ENCODE peak calls at places on chromosome 2, in eight cellular contexts. One of them, this sample, is unnamed.
A peak's percentile ranks its signal among the peaks of the same experiment; 100 is the strongest.

GRCh38 chr2:11738589-11739436 is 7.6 kb upstream of the LPIN1 start:
- DNase-seq in fibroblast of the aortic adventitia: peak; percentile 93
- DNase-seq in BJ: peak; percentile 62
- DNase-seq in right cardiac atrium: peak; percentile 86
- DNase-seq in upper lobe of right lung: peak; percentile 83
- DNase-seq in dorsolateral prefrontal cortex: no peak
- DNase-seq in MG63: peak; percentile 100
- DNase-seq in lower lobe of right lung: peak; percentile 75
- DNase-seq in this sample: peak; percentile 69

GRCh38 chr2:1648241-1649102 is 95.8 kb downstream of the PXDN start:
- DNase-seq in fibroblast of the aortic adventitia: no peak
- DNase-seq in BJ: no peak
- DNase-seq in right cardiac atrium: no peak
- DNase-seq in upper lobe of right lung: no peak
- DNase-seq in dorsolateral prefrontal cortex: no peak
- DNase-seq in MG63: no peak
- DNase-seq in lower lobe of right lung: no peak
- DNase-seq in this sample: no peak

GRCh38 chr2:11515441-11516071 is 18.3 kb upstream of the GREB1 start:
- DNase-seq in fibroblast of the aortic adventitia: no peak
- DNase-seq in BJ: no peak
- DNase-seq in right cardiac atrium: no peak
- DNase-seq in upper lobe of right lung: no peak
- DNase-seq in dorsolateral prefrontal cortex: no peak
- DNase-seq in MG63: no peak
- DNase-seq in lower lobe of right lung: no peak
- DNase-seq in this sample: no peak

GRCh38 chr2:138244400-138245001 is 257.1 kb upstream of the SPOPL start:
- DNase-seq in fibroblast of the aortic adventitia: peak; percentile 52
- DNase-seq in BJ: no peak
- DNase-seq in right cardiac atrium: peak; percentile 58
- DNase-seq in upper lobe of right lung: no peak
- DNase-seq in dorsolateral prefrontal cortex: no peak
- DNase-seq in MG63: peak; percentile 9
- DNase-seq in lower lobe of right lung: no peak
- DNase-seq in this sample: no peak

GRCh38 chr2:237617305-237617982 is 9.9 kb upstream of the LRRFIP1 start:
- DNase-seq in fibroblast of the aortic adventitia: no peak
- DNase-seq in BJ: no peak
- DNase-seq in right cardiac atrium: no peak
- DNase-seq in upper lobe of right lung: peak; percentile 26
- DNase-seq in dorsolateral prefrontal cortex: no peak
- DNase-seq in MG63: no peak
- DNase-seq in lower lobe of right lung: no peak
- DNase-seq in this sample: no peak

GRCh38 chr2:96507957-96508520 is 2.9 kb upstream of the NEURL3 start:
- DNase-seq in fibroblast of the aortic adventitia: peak; percentile 41
- DNase-seq in BJ: no peak
- DNase-seq in right cardiac atrium: peak; percentile 94
- DNase-seq in upper lobe of right lung: peak; percentile 89
- DNase-seq in dorsolateral prefrontal cortex: peak; percentile 60
- DNase-seq in MG63: peak; percentile 57
- DNase-seq in lower lobe of right lung: peak; percentile 87
- DNase-seq in this sample: no peak

GRCh38 chr2:84297155-84297554 is 161.9 kb downstream of the SUCLG1 start:
- DNase-seq in fibroblast of the aortic adventitia: no peak
- DNase-seq in BJ: no peak
- DNase-seq in right cardiac atrium: no peak
- DNase-seq in upper lobe of right lung: no peak
- DNase-seq in dorsolateral prefrontal cortex: no peak
- DNase-seq in MG63: peak; percentile 22
- DNase-seq in lower lobe of right lung: no peak
- DNase-seq in this sample: no peak

GRCh38 chr2:150234787-150235512 is 252.5 kb downstream of the RND3 start:
- DNase-seq in fibroblast of the aortic adventitia: peak; percentile 93
- DNase-seq in BJ: peak; percentile 85
- DNase-seq in right cardiac atrium: no peak
- DNase-seq in upper lobe of right lung: no peak
- DNase-seq in dorsolateral prefrontal cortex: no peak
- DNase-seq in MG63: peak; percentile 61
- DNase-seq in lower lobe of right lung: no peak
- DNase-seq in this sample: peak; percentile 60

GRCh38 chr2:45821558-45822271 is 170.2 kb downstream of the PRKCE start:
- DNase-seq in fibroblast of the aortic adventitia: peak; percentile 67
- DNase-seq in BJ: no peak
- DNase-seq in right cardiac atrium: peak; percentile 77
- DNase-seq in upper lobe of right lung: peak; percentile 87
- DNase-seq in dorsolateral prefrontal cortex: no peak
- DNase-seq in MG63: no peak
- DNase-seq in lower lobe of right lung: peak; percentile 83
- DNase-seq in this sample: peak; percentile 75

GRCh38 chr2:121722479-121722878 is 14.2 kb downstream of the NIFK start:
- DNase-seq in fibroblast of the aortic adventitia: peak; percentile 62
- DNase-seq in BJ: peak; percentile 47
- DNase-seq in right cardiac atrium: no peak
- DNase-seq in upper lobe of right lung: no peak
- DNase-seq in dorsolateral prefrontal cortex: peak; percentile 14
- DNase-seq in MG63: peak; percentile 58
- DNase-seq in lower lobe of right lung: no peak
- DNase-seq in this sample: peak; percentile 48

GRCh38 chr2:188598551-188598950 is 306.9 kb downstream of the GULP1 start:
- DNase-seq in fibroblast of the aortic adventitia: peak; percentile 54
- DNase-seq in BJ: no peak
- DNase-seq in right cardiac atrium: no peak
- DNase-seq in upper lobe of right lung: no peak
- DNase-seq in dorsolateral prefrontal cortex: no peak
- DNase-seq in MG63: no peak
- DNase-seq in lower lobe of right lung: no peak
- DNase-seq in this sample: peak; percentile 18

GRCh38 chr2:69973335-69973735 is 11.9 kb upstream of the ASPRV1 start:
- DNase-seq in fibroblast of the aortic adventitia: peak; percentile 84
- DNase-seq in BJ: peak; percentile 58
- DNase-seq in right cardiac atrium: no peak
- DNase-seq in upper lobe of right lung: no peak
- DNase-seq in dorsolateral prefrontal cortex: no peak
- DNase-seq in MG63: peak; percentile 27
- DNase-seq in lower lobe of right lung: peak; percentile 10
- DNase-seq in this sample: no peak

GRCh38 chr2:195559431-195559914 is 97.6 kb upstream of the SLC39A10 start:
- DNase-seq in fibroblast of the aortic adventitia: peak; percentile 97
- DNase-seq in BJ: peak; percentile 77
- DNase-seq in right cardiac atrium: no peak
- DNase-seq in upper lobe of right lung: no peak
- DNase-seq in dorsolateral prefrontal cortex: no peak
- DNase-seq in MG63: peak; percentile 52
- DNase-seq in lower lobe of right lung: no peak
- DNase-seq in this sample: peak; percentile 74

GRCh38 chr2:25362564-25363145 is 20.9 kb upstream of the DNMT3A start:
- DNase-seq in fibroblast of the aortic adventitia: no peak
- DNase-seq in BJ: no peak
- DNase-seq in right cardiac atrium: peak; percentile 74
- DNase-seq in upper lobe of right lung: no peak
- DNase-seq in dorsolateral prefrontal cortex: no peak
- DNase-seq in MG63: no peak
- DNase-seq in lower lobe of right lung: peak; percentile 75
- DNase-seq in this sample: no peak

GRCh38 chr2:158214431-158214830 is 112.8 kb downstream of the UPP2 start:
- DNase-seq in fibroblast of the aortic adventitia: no peak
- DNase-seq in BJ: no peak
- DNase-seq in right cardiac atrium: no peak
- DNase-seq in upper lobe of right lung: no peak
- DNase-seq in dorsolateral prefrontal cortex: no peak
- DNase-seq in MG63: no peak
- DNase-seq in lower lobe of right lung: no peak
- DNase-seq in this sample: peak; percentile 25

GRCh38 chr2:234949762-234950434 is 1.9 kb upstream of the SH3BP4 start:
- DNase-seq in fibroblast of the aortic adventitia: peak; percentile 95
- DNase-seq in BJ: peak; percentile 98
- DNase-seq in right cardiac atrium: no peak
- DNase-seq in upper lobe of right lung: no peak
- DNase-seq in dorsolateral prefrontal cortex: no peak
- DNase-seq in MG63: peak; percentile 69
- DNase-seq in lower lobe of right lung: no peak
- DNase-seq in this sample: peak; percentile 98

GRCh38 chr2:127066942-127067341 is 40.0 kb downstream of the BIN1 start:
- DNase-seq in fibroblast of the aortic adventitia: peak; percentile 96
- DNase-seq in BJ: no peak
- DNase-seq in right cardiac atrium: peak; percentile 92
- DNase-seq in upper lobe of right lung: no peak
- DNase-seq in dorsolateral prefrontal cortex: no peak
- DNase-seq in MG63: peak; percentile 46
- DNase-seq in lower lobe of right lung: no peak
- DNase-seq in this sample: no peak

GRCh38 chr2:117957616-117958015 is 56.3 kb downstream of the CCDC93 start:
- DNase-seq in fibroblast of the aortic adventitia: no peak
- DNase-seq in BJ: no peak
- DNase-seq in right cardiac atrium: no peak
- DNase-seq in upper lobe of right lung: no peak
- DNase-seq in dorsolateral prefrontal cortex: no peak
- DNase-seq in MG63: no peak
- DNase-seq in lower lobe of right lung: no peak
- DNase-seq in this sample: no peak

GRCh38 chr2:194271283-194271961 is 1385.6 kb upstream of the SLC39A10 start:
- DNase-seq in fibroblast of the aortic adventitia: no peak
- DNase-seq in BJ: no peak
- DNase-seq in right cardiac atrium: no peak
- DNase-seq in upper lobe of right lung: no peak
- DNase-seq in dorsolateral prefrontal cortex: no peak
- DNase-seq in MG63: no peak
- DNase-seq in lower lobe of right lung: no peak
- DNase-seq in this sample: no peak

GRCh38 chr2:170883683-170884082 is 45.4 kb upstream of the GORASP2 start:
- DNase-seq in fibroblast of the aortic adventitia: no peak
- DNase-seq in BJ: no peak
- DNase-seq in right cardiac atrium: no peak
- DNase-seq in upper lobe of right lung: no peak
- DNase-seq in dorsolateral prefrontal cortex: no peak
- DNase-seq in MG63: no peak
- DNase-seq in lower lobe of right lung: no peak
- DNase-seq in this sample: no peak

GRCh38 chr2:75526842-75527241 is 33.9 kb downstream of the EVA1A start:
- DNase-seq in fibroblast of the aortic adventitia: no peak
- DNase-seq in BJ: no peak
- DNase-seq in right cardiac atrium: no peak
- DNase-seq in upper lobe of right lung: no peak
- DNase-seq in dorsolateral prefrontal cortex: no peak
- DNase-seq in MG63: no peak
- DNase-seq in lower lobe of right lung: no peak
- DNase-seq in this sample: no peak

DNA sequence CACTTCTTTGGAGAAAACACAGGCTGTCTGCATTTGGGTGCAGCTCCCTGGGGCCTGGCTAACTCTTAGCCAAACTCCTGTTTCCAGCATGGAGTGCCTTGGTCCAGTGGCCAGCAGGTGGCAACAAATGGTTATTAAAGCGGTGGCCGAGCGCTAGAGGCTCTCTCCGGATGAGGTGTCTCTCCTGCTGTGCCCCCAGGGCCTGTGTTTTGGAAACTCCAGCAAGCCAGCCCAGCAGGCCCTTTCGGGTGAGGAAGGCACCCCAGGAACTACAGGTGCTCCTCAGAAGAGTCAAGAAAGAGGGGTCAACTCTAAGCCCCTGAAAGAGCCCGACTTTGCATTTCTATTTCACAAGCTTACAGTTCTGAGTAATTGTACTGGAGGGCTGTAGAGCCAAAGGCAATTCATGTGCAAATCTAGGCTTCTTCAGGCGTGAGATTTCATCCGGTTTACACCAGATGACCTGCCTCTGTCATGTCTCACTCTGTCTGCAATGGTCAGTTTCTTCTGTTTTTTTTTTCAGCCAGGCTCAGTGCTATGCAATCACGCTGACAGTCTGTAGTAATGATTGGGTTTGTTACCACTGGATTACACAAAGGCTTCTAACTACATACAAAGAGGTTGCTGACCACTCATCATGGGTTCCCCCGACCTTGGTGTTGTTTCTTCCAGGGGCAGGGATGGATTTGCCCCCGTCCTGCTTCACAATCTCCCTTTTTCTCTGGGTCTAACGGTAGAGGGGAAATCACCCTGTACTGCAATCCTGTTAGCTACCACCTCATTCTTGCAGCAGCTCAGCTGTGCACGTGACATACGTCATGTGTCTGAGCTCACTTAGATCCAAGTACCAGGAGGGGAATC is 7.6 kb upstream of the CHRNA1 start:
- DNase-seq in fibroblast of the aortic adventitia: peak; percentile 80
- DNase-seq in BJ: peak; percentile 50
- DNase-seq in right cardiac atrium: peak; percentile 93
- DNase-seq in upper lobe of right lung: peak; percentile 82
- DNase-seq in dorsolateral prefrontal cortex: peak; percentile 88
- DNase-seq in MG63: peak; percentile 71
- DNase-seq in lower lobe of right lung: peak; percentile 74
- DNase-seq in this sample: peak; percentile 45
- H3K4me3 ChIP-seq in fibroblast of the aortic adventitia: no peak overlapping the region
- H3K4me3 ChIP-seq in BJ: no peak overlapping the region
- H3K4me3 ChIP-seq in right cardiac atrium: peak overlapping the region; percentile 12
- H3K4me3 ChIP-seq in upper lobe of right lung: no peak overlapping the region
- H3K4me3 ChIP-seq in dorsolateral prefrontal cortex: peak overlapping the region; percentile 18
- H3K4me3 ChIP-seq in MG63: no peak overlapping the region
- H3K4me3 ChIP-seq in lower lobe of right lung: peak overlapping the region; percentile 13
- H3K4me3 ChIP-seq in this sample: no peak overlapping the region

GRCh38 chr2:61707984-61708852 is 145.6 kb downstream of the FAM161A start:
- DNase-seq in fibroblast of the aortic adventitia: peak; percentile 35
- DNase-seq in BJ: no peak
- DNase-seq in right cardiac atrium: no peak
- DNase-seq in upper lobe of right lung: no peak
- DNase-seq in dorsolateral prefrontal cortex: no peak
- DNase-seq in MG63: peak; percentile 25
- DNase-seq in lower lobe of right lung: no peak
- DNase-seq in this sample: peak; percentile 42
- H3K4me3 ChIP-seq in fibroblast of the aortic adventitia: no peak overlapping the region
- H3K4me3 ChIP-seq in BJ: no peak overlapping the region
- H3K4me3 ChIP-seq in right cardiac atrium: no peak overlapping the region
- H3K4me3 ChIP-seq in upper lobe of right lung: no peak overlapping the region
- H3K4me3 ChIP-seq in dorsolateral prefrontal cortex: no peak overlapping the region
- H3K4me3 ChIP-seq in MG63: no peak overlapping the region
- H3K4me3 ChIP-seq in lower lobe of right lung: no peak overlapping the region
- H3K4me3 ChIP-seq in this sample: no peak overlapping the region

GRCh38 chr2:239276813-239277193 is 124.0 kb downstream of the HDAC4 start:
- DNase-seq in fibroblast of the aortic adventitia: no peak
- DNase-seq in BJ: no peak
- DNase-seq in right cardiac atrium: no peak
- DNase-seq in upper lobe of right lung: no peak
- DNase-seq in dorsolateral prefrontal cortex: no peak
- DNase-seq in MG63: no peak
- DNase-seq in lower lobe of right lung: no peak
- DNase-seq in this sample: no peak
- H3K4me3 ChIP-seq in fibroblast of the aortic adventitia: no peak overlapping the region
- H3K4me3 ChIP-seq in BJ: no peak overlapping the region
- H3K4me3 ChIP-seq in right cardiac atrium: no peak overlapping the region
- H3K4me3 ChIP-seq in upper lobe of right lung: no peak overlapping the region
- H3K4me3 ChIP-seq in dorsolateral prefrontal cortex: no peak overlapping the region
- H3K4me3 ChIP-seq in MG63: no peak overlapping the region
- H3K4me3 ChIP-seq in lower lobe of right lung: no peak overlapping the region
- H3K4me3 ChIP-seq in this sample: no peak overlapping the region

GRCh38 chr2:6163932-6164331 is 471.7 kb downstream of the SOX11 start:
- DNase-seq in fibroblast of the aortic adventitia: no peak
- DNase-seq in BJ: no peak
- DNase-seq in right cardiac atrium: no peak
- DNase-seq in upper lobe of right lung: no peak
- DNase-seq in dorsolateral prefrontal cortex: no peak
- DNase-seq in MG63: no peak
- DNase-seq in lower lobe of right lung: no peak
- DNase-seq in this sample: no peak

GRCh38 chr2:6167592-6168138 is 475.5 kb downstream of the SOX11 start:
- DNase-seq in fibroblast of the aortic adventitia: no peak
- DNase-seq in BJ: no peak
- DNase-seq in right cardiac atrium: no peak
- DNase-seq in upper lobe of right lung: no peak
- DNase-seq in dorsolateral prefrontal cortex: no peak
- DNase-seq in MG63: no peak
- DNase-seq in lower lobe of right lung: no peak
- DNase-seq in this sample: no peak

GRCh38 chr2:6168485-6168884 is 476.3 kb downstream of the SOX11 start:
- DNase-seq in fibroblast of the aortic adventitia: no peak
- DNase-seq in BJ: no peak
- DNase-seq in right cardiac atrium: no peak
- DNase-seq in upper lobe of right lung: no peak
- DNase-seq in dorsolateral prefrontal cortex: no peak
- DNase-seq in MG63: no peak
- DNase-seq in lower lobe of right lung: no peak
- DNase-seq in this sample: no peak
- H3K4me3 ChIP-seq in fibroblast of the aortic adventitia: no peak overlapping the region
- H3K4me3 ChIP-seq in BJ: no peak overlapping the region
- H3K4me3 ChIP-seq in right cardiac atrium: no peak overlapping the region
- H3K4me3 ChIP-seq in upper lobe of right lung: no peak overlapping the region
- H3K4me3 ChIP-seq in dorsolateral prefrontal cortex: no peak overlapping the region
- H3K4me3 ChIP-seq in MG63: no peak overlapping the region
- H3K4me3 ChIP-seq in lower lobe of right lung: no peak overlapping the region
- H3K4me3 ChIP-seq in this sample: no peak overlapping the region

This sample was measured in skeletal muscle cell.